ENCODE peak calls at places on chromosomes 2 and 18, in four cellular contexts. K is GM12878, Z is HepG2, R is K562. A is an unnamed sample. For H3K4me1, the result is how much of the 10 kb centered on the place peaks cover.

GRCh38 chr2:223779877-223780276 is 57.5 kb downstream of the AP1S3 start:
- DNase-seq in K (no peak), Z (peak), R (peak), A (peak)

GRCh38 chr2:100965596-100965995 is 36.5 kb upstream of the RPL31 start:
- DNase-seq in K (no peak), Z (no peak), R (no peak), A (no peak)

GRCh38 chr2:172009823-172010222 is 10.1 kb downstream of the METAP1D start:
- DNase-seq in K (no peak), Z (no peak), R (no peak), A (no peak)

GRCh38 chr18:32450874-32451273 is 19.8 kb downstream of the GAREM1 start:
- DNase-seq in K (no peak), Z (no peak), R (no peak), A (no peak)

GRCh38 chr18:26082475-26082874 is 7.9 kb downstream of the SS18 start:
- DNase-seq in K (no peak), Z (no peak), R (no peak), A (no peak)

GRCh38 chr2:241675885-241676284 is 10.7 kb downstream of the DTYMK start:
- DNase-seq in K (no peak), Z (no peak), R (no peak), A (no peak)

GRCh38 chr2:238857929-238858328 is 10.0 kb downstream of the TWIST2 start:
- DNase-seq in K (no peak), Z (no peak), R (no peak), A (no peak)

GRCh38 chr2:205895981-205896655 is 189.9 kb downstream of the INO80D start:
- DNase-seq in K (no peak), Z (no peak), R (no peak), A (no peak)

GRCh38 chr18:76532875-76533274 is 37.8 kb upstream of the ZNF516 start:
- DNase-seq in K (no peak), Z (no peak), R (no peak), A (no peak)

GRCh38 chr18:30248061-30248460 is 794.5 kb downstream of the DSC3 start:
- DNase-seq in K (no peak), Z (no peak), R (no peak), A (no peak)

GRCh38 chr2:28654981-28655322 is 96.7 kb upstream of the PPP1CB start:
- DNase-seq in K (no peak), Z (no peak), R (no peak), A (no peak)

GRCh38 chr18:58593930-58594329 is 35.0 kb downstream of the ALPK2 start:
- DNase-seq in K (no peak), Z (no peak), R (no peak), A (no peak)

GRCh38 chr2:61962095-61962984 is 56.9 kb downstream of the COMMD1 start:
- DNase-seq in K (no peak), Z (no peak), R (no peak), A (no peak)

GRCh38 chr2:231929961-231930600 is 3.9 kb upstream of the NPPC start:
- DNase-seq in K (no peak), Z (no peak), R (peak), A (no peak)

GRCh38 chr2:145203931-145204330 is 684.0 kb upstream of the ZEB2 start:
- DNase-seq in K (no peak), Z (no peak), R (no peak), A (no peak)

GRCh38 chr18:33440011-33440383 is 524 bp downstream of the CCDC178 start:
- DNase-seq in K (no peak), Z (no peak), R (peak), A (no peak)

GRCh38 chr2:200679157-200679934 is 93.5 kb downstream of the AOX1 start:
- DNase-seq in K (no peak), Z (no peak), R (no peak), A (no peak)

GRCh38 chr2:75474115-75474514 is 86.6 kb downstream of the EVA1A start:
- DNase-seq in K (no peak), Z (no peak), R (no peak), A (no peak)

GRCh38 chr2:54416166-54416798 is 39.8 kb upstream of the SPTBN1 start:
- DNase-seq in K (no peak), Z (peak), R (no peak), A (no peak)

GRCh38 chr18:4196358-4196757 is 258.7 kb downstream of the DLGAP1 start:
- DNase-seq in K (no peak), Z (no peak), R (no peak), A (no peak)

GRCh38 chr18:28903366-28903765 is 726.4 kb upstream of the CDH2 start:
- DNase-seq in K (no peak), Z (no peak), R (no peak), A (no peak)

GRCh38 chr2:46979611-46980010 is 64.0 kb upstream of the MCFD2 start:
- DNase-seq in K (no peak), Z (no peak), R (no peak), A (no peak)

GRCh38 chr18:41899535-41899934 is 55.5 kb upstream of the PIK3C3 start:
- DNase-seq in K (no peak), Z (no peak), R (no peak), A (no peak)

GRCh38 chr18:79912994-79913831 is 38.2 kb downstream of the SLC66A2 start:
- DNase-seq in K (no peak), Z (no peak), R (no peak), A (no peak)

GRCh38 chr2:134760385-134760784 is 41.6 kb upstream of the TMEM163 start:
- DNase-seq in K (no peak), Z (no peak), R (no peak), A (no peak)
- TF ChIP-seq REST in K (no peak), Z (no peak), R (no peak), A (no peak)

GRCh38 chr2:186991766-186992417 is 142.9 kb upstream of the ZSWIM2 start:
- DNase-seq in K (no peak), Z (no peak), R (no peak), A (no peak)
- TF ChIP-seq SRF in K (no peak), Z (no peak), R (no peak), A (no peak)

GRCh38 chr18:22185298-22185697 is 15.9 kb downstream of the GATA6 start:
- DNase-seq in K (no peak), Z (no peak), R (no peak), A (no peak)
- H3K4me1 ChIP-seq in K (under half), Z (under half), R (under half), A (under half)

GRCh38 chr18:1999387-1999786 is 571.9 kb downstream of the METTL4 start:
- DNase-seq in K (no peak), Z (no peak), R (no peak), A (no peak)
- TF ChIP-seq REST in K (no peak), Z (no peak), R (no peak), A (no peak)